ENCODE peak calls at places on chromosomes 2 and 18, in four cellular contexts. N, Y, X and R are unnamed samples.

GRCh38 chr2:240936106-240936505 is 30.0 kb downstream of the CROCC2 start:
- DNase-seq in X (no peak), Y (no peak), N (no peak), R (no peak)

GRCh38 chr18:73719611-73720010 is 428.0 kb downstream of the FBXO15 start:
- DNase-seq in X (no peak), Y (peak; percentile 44), N (no peak), R (no peak)

GRCh38 chr18:51654441-51655326 is 457.2 kb upstream of the MEX3C start:
- DNase-seq in X (no peak), Y (no peak), N (no peak), R (no peak)

GRCh38 chr18:79070486-79070885 is 1.3 kb downstream of the ATP9B start:
- DNase-seq in X (no peak), N (peak; percentile 9), Y (peak; percentile 9), R (no peak)

GRCh38 chr2:237987263-237987662 is 20.4 kb downstream of the UBE2F start:
- DNase-seq in N (no peak), Y (no peak), X (no peak), R (no peak)

GRCh38 chr2:68698567-68699377 is 35.8 kb upstream of the ARHGAP25 start:
- DNase-seq in Y (no peak), N (no peak), X (no peak), R (no peak)

GRCh38 chr2:19235308-19235707 is 123.1 kb downstream of the OSR1 start:
- DNase-seq in N (peak; percentile 91), Y (no peak), X (no peak), R (no peak)

GRCh38 chr2:109089602-109090300 is 39.3 kb upstream of the SH3RF3 start:
- DNase-seq in Y (peak; percentile 15), N (no peak), X (no peak), R (peak; percentile 12)

GRCh38 chr2:145065278-145065677 is 545.4 kb upstream of the ZEB2 start:
- DNase-seq in Y (no peak), X (no peak), N (no peak), R (no peak)

GRCh38 chr2:188788621-188789020 is 185.6 kb upstream of the COL3A1 start:
- DNase-seq in X (peak; percentile 71), N (peak; percentile 93), Y (peak; percentile 76), R (peak; percentile 93)

GRCh38 chr2:114753145-114753544 is 310.7 kb downstream of the DPP10 start:
- DNase-seq in X (no peak), Y (no peak), N (no peak), R (no peak)

GRCh38 chr2:11583840-11584529 is 50.1 kb downstream of the GREB1 start:
- DNase-seq in X (peak; percentile 49), N (peak; percentile 94), Y (peak; percentile 89), R (peak; percentile 99)

GRCh38 chr2:11582526-11583202 is 48.8 kb downstream of the GREB1 start:
- DNase-seq in X (no peak), N (peak; percentile 56), Y (peak; percentile 77), R (peak; percentile 32)

GRCh38 chr2:11585071-11585470 is 51.2 kb downstream of the GREB1 start:
- DNase-seq in Y (no peak), N (no peak), X (no peak), R (no peak)

GRCh38 chr2:11583203-11583752 is 49.4 kb downstream of the GREB1 start:
- DNase-seq in Y (no peak), X (no peak), N (peak; percentile 43), R (no peak)

GRCh38 chr2:11584530-11585056 is 50.7 kb downstream of the GREB1 start:
- DNase-seq in Y (no peak), N (no peak), X (no peak), R (no peak)
- TF ChIP-seq CTCF in Y (peak; percentile 1), N (no peak), X (no peak), R (no peak)

GRCh38 chr18:59564516-59564915 is 132.7 kb downstream of the CCBE1 start:
- DNase-seq in X (no peak), Y (no peak), N (no peak), R (no peak)

GRCh38 chr18:59563386-59563785 is 133.8 kb downstream of the CCBE1 start:
- DNase-seq in Y (no peak), N (no peak), X (no peak), R (no peak)

GRCh38 chr18:59566507-59566906 is 130.7 kb downstream of the CCBE1 start:
- DNase-seq in Y (no peak), N (peak; percentile 91), X (no peak), R (no peak)

GRCh38 chr18:59567445-59567844 is 129.8 kb downstream of the CCBE1 start:
- DNase-seq in Y (no peak), N (no peak), X (no peak), R (no peak)

DNA sequence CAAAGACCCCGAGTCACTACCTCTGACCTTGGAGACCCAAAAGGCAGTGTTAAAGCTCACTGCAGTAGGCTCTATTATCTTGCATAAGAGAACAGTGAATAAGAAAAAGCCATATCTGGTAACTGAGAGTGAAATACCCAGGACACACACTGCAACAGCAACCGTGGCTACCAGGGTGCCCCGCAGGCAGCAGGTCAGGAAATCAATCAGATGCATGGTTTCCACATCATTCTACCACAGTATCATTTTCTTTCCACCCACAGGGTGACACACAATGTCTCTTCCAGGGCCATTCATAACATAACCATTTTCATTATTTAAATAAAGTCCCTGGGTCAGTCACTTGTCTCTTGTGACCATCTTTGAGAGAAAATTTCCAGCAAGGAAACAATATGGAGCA is 131.3 kb downstream of the CCBE1 start:
- DNase-seq in N (no peak), X (no peak), Y (no peak), R (peak; percentile 9)
- H3K27ac ChIP-seq in N (no peak overlapping the region), X (no peak overlapping the region), Y (no peak overlapping the region), R (no peak overlapping the region)

GRCh38 chr18:65938592-65939372 is 188.0 kb downstream of the CDH7 start:
- DNase-seq in X (no peak), N (peak; percentile 31), Y (peak; percentile 80), R (peak; percentile 2)
- TF ChIP-seq CTCF in X (no peak), N (peak; percentile 36), Y (peak; percentile 71), R (peak; percentile 64)

GRCh38 chr2:27428978-27429541 is 629 bp downstream of the NRBP1 start:
- DNase-seq in X (peak; percentile 45), Y (peak; percentile 86), N (peak; percentile 82), R (peak; percentile 67)

GRCh38 chr2:27428213-27428977 is at the start of gene NRBP1:
- DNase-seq in X (peak; percentile 66), N (peak; percentile 89), Y (peak; percentile 94), R (peak; percentile 76)

GRCh38 chr2:27427863-27428212 is 593 bp upstream of the NRBP1 start:
- DNase-seq in N (no peak), X (no peak), Y (peak; percentile 6), R (no peak)

GRCh38 chr2:27435628-27436027 is 6.6 kb upstream of the KRTCAP3 start:
- DNase-seq in X (no peak), N (no peak), Y (no peak), R (no peak)

DNA sequence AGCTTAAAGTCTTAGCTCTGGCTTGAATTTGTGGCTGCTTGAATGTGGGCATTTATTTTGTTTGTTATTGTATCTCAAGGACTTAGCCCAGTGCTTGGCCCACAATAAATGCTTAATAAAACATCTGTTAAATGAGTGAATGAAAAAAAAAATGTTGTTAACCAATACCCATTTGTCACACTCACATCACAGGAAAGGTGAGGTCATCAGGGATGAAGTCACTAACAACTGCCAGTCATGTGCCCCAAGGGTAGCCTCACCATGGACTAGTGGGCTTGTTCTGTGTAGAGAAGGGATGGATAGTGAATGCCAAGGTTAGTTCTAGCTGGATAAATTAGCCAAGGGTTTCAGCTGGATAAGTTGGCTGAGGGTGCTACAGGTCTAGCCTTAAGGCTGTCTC is 3.0 kb downstream of the NRBP1 start:
- DNase-seq in Y (peak; percentile 36), X (no peak), N (peak; percentile 19), R (peak; percentile 43)
- H3K27ac ChIP-seq in Y (no peak overlapping the region), X (no peak overlapping the region), N (no peak overlapping the region), R (no peak overlapping the region)

DNA sequence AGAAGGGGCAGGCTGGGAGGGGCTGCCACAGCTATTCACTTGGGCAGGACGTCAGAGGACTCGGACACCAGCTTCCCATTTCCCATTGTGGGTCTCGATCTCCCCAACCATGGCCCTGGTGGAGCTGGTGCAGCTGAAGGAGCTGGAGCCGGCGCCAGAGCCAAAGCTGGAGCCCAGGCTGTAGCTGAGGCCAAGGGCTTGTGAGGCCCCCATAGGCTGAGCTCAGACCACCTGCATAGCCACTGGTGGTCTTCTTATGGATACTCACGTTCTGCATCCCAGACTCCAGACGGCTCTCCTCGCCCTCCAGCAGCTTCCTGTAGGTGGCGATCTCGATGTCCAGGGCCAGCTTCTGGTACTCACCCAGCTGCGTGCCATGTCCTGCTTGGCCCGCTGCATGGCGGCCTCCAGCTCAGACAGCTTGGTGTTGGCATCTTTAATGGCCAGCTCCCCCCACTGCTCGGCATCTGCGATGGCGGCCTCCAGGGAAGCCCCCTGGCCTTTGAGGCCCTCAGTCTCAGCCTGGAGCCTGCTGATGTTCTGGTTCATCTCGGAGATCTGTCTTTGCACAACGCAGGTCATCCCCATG is 6.0 kb upstream of the CDK5R2 start:
- DNase-seq in X (no peak), N (no peak), Y (no peak), R (no peak)
- TF ChIP-seq CTCF in X (no peak), N (no peak), Y (no peak), R (peak; percentile 30)

GRCh38 chr2:77185052-77185451 is 337.1 kb downstream of the LRRTM4 start:
- DNase-seq in N (no peak), Y (no peak), X (no peak), R (no peak)

GRCh38 chr2:77179297-77179696 is 342.9 kb downstream of the LRRTM4 start:
- DNase-seq in X (no peak), N (no peak), Y (no peak), R (no peak)
- H3K27ac ChIP-seq in X (no peak overlapping the region), N (no peak overlapping the region), Y (no peak overlapping the region), R (no peak overlapping the region)

DNA sequence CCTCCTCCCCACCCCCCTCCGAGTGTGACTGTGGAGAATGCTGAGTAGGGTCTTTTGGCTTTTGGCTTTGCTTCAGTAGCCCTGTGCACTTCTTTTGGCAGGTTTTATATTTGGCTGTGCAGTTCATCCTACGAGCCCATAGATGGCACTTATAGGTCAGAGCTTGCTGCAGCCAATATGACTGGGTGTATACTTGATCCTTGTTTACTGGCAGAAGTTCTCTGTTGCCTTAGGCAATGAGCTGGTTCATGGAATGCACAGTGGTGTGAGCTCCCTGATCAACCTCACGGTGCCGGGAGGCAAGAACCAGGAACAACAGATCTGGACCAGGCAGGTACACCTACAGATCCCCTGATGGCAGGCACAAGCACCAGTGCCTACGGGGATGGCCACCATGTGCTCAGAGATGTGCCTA is 190.2 kb downstream of the KIAA1328 start:
- DNase-seq in Y (peak; percentile 43), X (no peak), N (peak; percentile 15), R (peak; percentile 5)
- TF ChIP-seq CTCF in Y (no peak), X (no peak), N (peak; percentile 31), R (peak; percentile 67)